ENCODE peak calls at places on chromosomes 5 and 9, in four cellular contexts. V is H9, H is IMR-90, A is H1. F is an unnamed sample.

GRCh38 chr5:37812365-37812764 is 27.5 kb downstream of the GDNF start:
- DNase-seq in V (no peak), H (no peak), A (no peak), F (no peak)

GRCh38 chr5:31385774-31386537 is 145.9 kb downstream of the DROSHA start:
- DNase-seq in V (no peak), H (peak; percentile 42), A (no peak), F (no peak)

GRCh38 chr5:958701-959571 is 49.7 kb upstream of the NKD2 start:
- DNase-seq in V (peak; percentile 32), H (peak; percentile 54), A (no peak), F (no peak)

GRCh38 chr5:9222054-9222738 is 323.7 kb downstream of the SEMA5A start:
- DNase-seq in V (peak; percentile 63), H (no peak), A (no peak), F (peak; percentile 75)

GRCh38 chr9:23611874-23612273 is 214.2 kb downstream of the ELAVL2 start:
- DNase-seq in V (no peak), H (no peak), A (no peak), F (no peak)

GRCh38 chr5:150295172-150295611 is 5.6 kb upstream of the CAMK2A start:
- DNase-seq in V (no peak), H (peak; percentile 81), A (no peak), F (no peak)

GRCh38 chr5:2575292-2575691 is 176.2 kb downstream of the IRX2 start:
- DNase-seq in V (no peak), H (no peak), A (no peak), F (no peak)

GRCh38 chr5:73027361-73027760 is 71.5 kb downstream of the FCHO2 start:
- DNase-seq in V (no peak), H (no peak), A (no peak), F (no peak)

GRCh38 chr9:97577051-97577450 is 56.1 kb downstream of the TSTD2 start:
- DNase-seq in V (no peak), H (no peak), A (no peak), F (no peak)

GRCh38 chr9:130872058-130872453 is 24.6 kb downstream of the QRFP start:
- DNase-seq in V (no peak), H (no peak), A (no peak), F (no peak)

GRCh38 chr5:147558131-147558730 is 48.4 kb upstream of the DPYSL3 start:
- DNase-seq in V (no peak), H (peak; percentile 28), A (no peak), F (peak; percentile 44)

GRCh38 chr5:69528609-69529008 is 31.4 kb upstream of the GTF2H2C start:
- DNase-seq in V (no peak), H (no peak), A (no peak), F (no peak)

GRCh38 chr9:95406114-95406513 is 88.6 kb upstream of the FANCC start:
- DNase-seq in V (no peak), H (peak; percentile 51), A (no peak), F (no peak)

GRCh38 chr5:87347272-87347671 is 65.5 kb downstream of the CCNH start:
- DNase-seq in V (no peak), H (peak; percentile 33), A (no peak), F (no peak)

GRCh38 chr9:104921067-104921741 is 6.8 kb downstream of the ABCA1 start:
- DNase-seq in V (no peak), H (no peak), A (no peak), F (no peak)

GRCh38 chr5:40628428-40628827 is 51.3 kb upstream of the PTGER4 start:
- DNase-seq in V (no peak), H (no peak), A (no peak), F (no peak)

GRCh38 chr5:90133941-90134340 is 275.6 kb downstream of the CETN3 start:
- DNase-seq in V (no peak), H (no peak), A (no peak), F (no peak)

GRCh38 chr9:121819511-121820231 is 168.2 kb downstream of the DAB2IP start:
- DNase-seq in V (peak; percentile 81), H (peak; percentile 63), A (peak; percentile 25), F (peak; percentile 60)

GRCh38 chr5:1732955-1733354 is 66.7 kb downstream of the MRPL36 start:
- DNase-seq in V (peak; percentile 14), H (no peak), A (no peak), F (no peak)

GRCh38 chr5:51227963-51228515 is 155.2 kb upstream of the ISL1 start:
- DNase-seq in V (no peak), H (no peak), A (no peak), F (peak; percentile 58)

GRCh38 chr9:128215491-128216404 is 12.6 kb downstream of the DNM1 start:
- DNase-seq in V (no peak), H (peak; percentile 84), A (no peak), F (peak; percentile 34)

GRCh38 chr5:38104497-38105230 is 153.7 kb upstream of the EGFLAM start:
- DNase-seq in V (peak; percentile 82), H (no peak), A (peak; percentile 84), F (peak; percentile 80)

GRCh38 chr9:110180713-110181434 is 27.1 kb downstream of the C9orf152 start:
- DNase-seq in V (no peak), H (peak; percentile 80), A (no peak), F (no peak)

GRCh38 chr5:33321026-33321425 is 119.7 kb upstream of the TARS1 start:
- DNase-seq in V (no peak), H (peak; percentile 98), A (no peak), F (no peak)

GRCh38 chr5:84779206-84779605 is 394.5 kb upstream of the EDIL3 start:
- DNase-seq in V (no peak), H (peak; percentile 13), A (no peak), F (peak; percentile 23)

GRCh38 chr5:137565450-137565849 is 66.3 kb upstream of the SPOCK1 start:
- DNase-seq in V (no peak), H (peak; percentile 17), A (no peak), F (no peak)
- H3K56ac ChIP-seq in V (no peak overlapping the region), H (no peak overlapping the region), A (no peak overlapping the region), F (no peak overlapping the region)

DNA sequence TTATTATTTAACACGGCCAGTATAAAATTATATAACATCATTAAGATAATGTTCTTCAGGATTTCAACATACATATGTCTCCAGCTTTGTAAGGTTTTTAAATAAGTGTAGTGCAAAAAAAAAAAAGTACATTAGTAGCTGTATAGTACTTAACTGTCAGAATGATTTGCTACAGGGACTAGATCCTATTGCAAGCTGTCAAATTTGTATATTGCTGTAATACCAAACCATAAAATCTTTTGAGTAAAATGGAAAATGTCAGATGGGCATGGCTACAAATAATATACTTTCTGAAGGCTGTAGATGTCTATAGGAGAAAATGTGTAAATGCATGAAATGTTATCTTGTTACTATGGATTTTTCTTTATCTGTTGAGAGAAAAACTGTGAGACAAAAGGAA is 298.5 kb downstream of the KDM4C start:
- DNase-seq in V (no peak), H (no peak), A (no peak), F (no peak)
- H4K5ac ChIP-seq in V (no peak overlapping the region), H (no peak overlapping the region), A (no peak overlapping the region), F (no peak overlapping the region)

GRCh38 chr9:81190659-81191058 is 498.7 kb downstream of the TLE1 start:
- DNase-seq in V (no peak), H (no peak), A (no peak), F (no peak)
- H2BK120ac ChIP-seq in V (no peak overlapping the region), H (no peak overlapping the region), A (no peak overlapping the region), F (no peak overlapping the region)

DNA sequence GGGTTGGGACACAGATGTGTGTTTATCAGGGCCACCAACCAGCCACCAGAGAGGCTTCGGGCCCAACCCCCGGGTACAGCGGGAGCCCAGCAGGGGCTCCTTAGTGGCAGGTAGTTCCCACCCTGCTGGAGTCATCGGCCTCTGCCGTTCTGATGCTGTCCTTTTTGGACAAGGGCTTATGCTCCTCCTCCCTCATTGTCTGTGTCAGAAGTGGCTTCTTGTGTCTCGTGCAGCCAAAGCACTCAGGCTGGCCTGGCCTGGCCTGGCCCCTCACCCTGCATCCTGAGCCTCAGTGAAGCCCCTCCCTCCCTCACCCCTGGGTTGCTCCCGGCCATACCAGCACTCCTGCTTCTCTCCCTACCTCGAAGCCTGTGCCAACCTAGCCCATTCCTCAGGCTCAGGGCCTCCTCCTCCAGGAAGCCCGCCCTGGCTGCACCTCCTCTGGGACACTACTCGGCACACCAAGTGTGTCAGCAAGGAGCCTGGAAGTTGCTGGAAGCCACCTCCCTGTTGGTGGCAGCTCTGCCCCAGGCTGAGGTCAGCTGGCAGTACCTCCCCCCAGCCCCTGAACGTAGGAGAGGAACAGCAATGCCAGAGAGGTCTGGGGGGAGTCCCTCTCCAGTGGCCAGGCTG is 4.1 kb upstream of the UBAC1 start:
- DNase-seq in V (no peak), H (no peak), A (no peak), F (no peak)
- H3K56ac ChIP-seq in V (no peak overlapping the region), H (no peak overlapping the region), A (no peak overlapping the region), F (no peak overlapping the region)

GRCh38 chr9:7240569-7241311 is 483.0 kb downstream of the KDM4C start:
- DNase-seq in V (no peak), H (no peak), A (no peak), F (no peak)
- H4K5ac ChIP-seq in V (no peak overlapping the region), H (no peak overlapping the region), A (peak overlapping the region; percentile 58), F (no peak overlapping the region)

GRCh38 chr5:74401566-74402320 is 238.8 kb downstream of the ENC1 start:
- DNase-seq in V (no peak), H (peak; percentile 26), A (no peak), F (no peak)

GRCh38 chr5:74403771-74404170 is 236.8 kb downstream of the ENC1 start:
- DNase-seq in V (no peak), H (no peak), A (no peak), F (no peak)

GRCh38 chr5:74404574-74405310 is 235.8 kb downstream of the ENC1 start:
- DNase-seq in V (no peak), H (no peak), A (no peak), F (no peak)

GRCh38 chr5:74400067-74400466 is 240.5 kb downstream of the ENC1 start:
- DNase-seq in V (no peak), H (no peak), A (no peak), F (no peak)

GRCh38 chr5:74402553-74402952 is 238.0 kb downstream of the ENC1 start:
- DNase-seq in V (no peak), H (no peak), A (no peak), F (no peak)
- H2BK120ac ChIP-seq in V (no peak overlapping the region), H (no peak overlapping the region), A (no peak overlapping the region), F (no peak overlapping the region)

GRCh38 chr5:176798094-176798876 is 12.1 kb upstream of the UNC5A start:
- DNase-seq in V (no peak), H (no peak), A (no peak), F (no peak)
- H3K56ac ChIP-seq in V (no peak overlapping the region), H (no peak overlapping the region), A (no peak overlapping the region), F (no peak overlapping the region)

DNA sequence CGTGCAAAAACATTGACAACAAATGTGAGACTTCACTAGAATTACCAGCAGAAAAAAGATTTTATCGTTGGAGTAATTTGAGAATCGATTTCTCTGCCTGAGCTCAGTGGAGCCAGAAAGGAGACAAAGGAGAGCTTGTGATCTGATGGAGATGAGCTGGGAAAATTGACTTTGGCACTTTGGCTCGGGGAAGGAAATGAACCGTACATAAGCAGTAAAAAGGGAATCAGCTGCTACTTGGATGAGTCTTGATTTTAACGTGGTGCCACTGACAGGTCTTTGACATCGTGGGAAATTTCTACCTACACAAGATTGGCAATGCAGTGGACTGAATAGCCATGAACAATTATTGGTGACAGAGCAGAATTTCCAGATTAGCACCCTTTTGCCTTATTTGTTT is 244.8 kb upstream of the RPS23 start:
- DNase-seq in V (no peak), H (no peak), A (no peak), F (no peak)
- H4K5ac ChIP-seq in V (no peak overlapping the region), H (no peak overlapping the region), A (no peak overlapping the region), F (no peak overlapping the region)